ENCODE peak calls at places on chromosomes 2 and 18, in eight cellular contexts. G is nephron progenitor cell, W is tibial artery, N is gastrocnemius medialis, J is fibroblast of pulmonary artery, L is pancreas, T is dorsolateral prefrontal cortex, Q is heart right ventricle. O is an unnamed sample.

GRCh38 chr2:237388036-237388435 is 25.9 kb downstream of the COL6A3 start:
- DNase-seq in G (no peak), W (no peak), N (no peak), J (no peak), L (no peak), T (no peak), Q (no peak), O (no peak)

GRCh38 chr2:24123212-24124002 is at the start of the genes FAM228B and PFN4:
- DNase-seq in G (peak), W (peak), N (peak), J (peak), L (peak), T (peak), Q (peak), O (peak)

GRCh38 chr2:99707592-99707991 is 217.8 kb upstream of the REV1 start:
- DNase-seq in G (no peak), W (no peak), N (no peak), J (peak), L (no peak), T (no peak), Q (no peak), O (peak)

GRCh38 chr2:46963961-46964673 is 48.5 kb upstream of the MCFD2 start:
- DNase-seq in G (no peak), W (no peak), N (no peak), J (no peak), L (no peak), T (no peak), Q (no peak), O (peak)

GRCh38 chr18:78873916-78874505 is 105.6 kb upstream of the SALL3 start:
- DNase-seq in G (no peak), W (no peak), N (no peak), J (no peak), L (no peak), T (no peak), Q (no peak), O (no peak)

GRCh38 chr2:169386621-169387235 is 24.4 kb upstream of the LRP2 start:
- DNase-seq in G (no peak), W (no peak), N (no peak), J (no peak), L (no peak), T (no peak), Q (no peak), O (no peak)

GRCh38 chr2:208250401-208250800 is 4.5 kb downstream of the IDH1 start:
- DNase-seq in G (no peak), W (no peak), N (no peak), J (peak), L (no peak), T (no peak), Q (no peak), O (peak)

GRCh38 chr2:86073225-86073624 is 32.5 kb downstream of the POLR1A start:
- DNase-seq in G (no peak), W (no peak), N (no peak), J (no peak), L (no peak), T (no peak), Q (no peak), O (no peak)

GRCh38 chr2:171814883-171815282 is 79.2 kb downstream of the SLC25A12 start:
- DNase-seq in G (no peak), W (no peak), N (peak), J (no peak), L (no peak), T (no peak), Q (no peak), O (no peak)

GRCh38 chr2:28507806-28508764 is 12.2 kb downstream of the PLB1 start:
- DNase-seq in G (no peak), W (no peak), N (no peak), J (no peak), L (no peak), T (no peak), Q (no peak), O (peak)

GRCh38 chr2:173288561-173288960 is 66.1 kb upstream of the CDCA7 start:
- DNase-seq in G (no peak), W (no peak), N (no peak), J (peak), L (no peak), T (no peak), Q (no peak), O (peak)

GRCh38 chr18:46411862-46412690 is 244.9 kb downstream of the LOXHD1 start:
- DNase-seq in G (no peak), W (no peak), N (peak), J (no peak), L (no peak), T (no peak), Q (peak), O (peak)

GRCh38 chr18:9513971-9514512 is 38.7 kb downstream of the RALBP1 start:
- DNase-seq in G (no peak), W (no peak), N (no peak), J (peak), L (no peak), T (no peak), Q (no peak), O (no peak)

GRCh38 chr2:188928643-188929042 is 45.5 kb upstream of the COL3A1 start:
- DNase-seq in G (no peak), W (no peak), N (no peak), J (no peak), L (no peak), T (no peak), Q (no peak), O (no peak)

GRCh38 chr18:10410472-10411300 is 43.7 kb upstream of the APCDD1 start:
- DNase-seq in G (no peak), W (no peak), N (no peak), J (no peak), L (peak), T (no peak), Q (no peak), O (no peak)

GRCh38 chr18:63997606-63998005 is 27.7 kb downstream of the SERPINB8 start:
- DNase-seq in G (no peak), W (no peak), N (no peak), J (no peak), L (no peak), T (no peak), Q (no peak), O (no peak)

GRCh38 chr18:33210575-33211189 is 229.8 kb downstream of the CCDC178 start:
- DNase-seq in G (peak), W (no peak), N (no peak), J (peak), L (no peak), T (no peak), Q (no peak), O (peak)

GRCh38 chr2:174233771-174234275 is 14.5 kb downstream of the OLA1 start:
- DNase-seq in G (no peak), W (no peak), N (no peak), J (no peak), L (no peak), T (no peak), Q (no peak), O (no peak)

GRCh38 chr2:233072838-233073237 is 12.7 kb downstream of the INPP5D start:
- DNase-seq in G (no peak), W (no peak), N (no peak), J (no peak), L (no peak), T (no peak), Q (no peak), O (no peak)

GRCh38 chr2:57802243-57802642 is 244.4 kb upstream of the VRK2 start:
- DNase-seq in G (no peak), W (no peak), N (no peak), J (no peak), L (no peak), T (no peak), Q (no peak), O (no peak)

GRCh38 chr2:160043265-160043664 is 19.1 kb downstream of the PLA2R1 start:
- DNase-seq in G (no peak), W (no peak), N (no peak), J (no peak), L (no peak), T (no peak), Q (no peak), O (peak)

GRCh38 chr2:196168181-196168580 is 3.2 kb downstream of the STK17B start:
- DNase-seq in G (no peak), W (no peak), N (no peak), J (peak), L (no peak), T (no peak), Q (no peak), O (peak)

GRCh38 chr18:36756262-36756661 is 72.5 kb downstream of the TPGS2 start:
- DNase-seq in G (no peak), W (no peak), N (no peak), J (peak), L (no peak), T (no peak), Q (no peak), O (peak)

GRCh38 chr2:65355190-65355831 is 77.1 kb downstream of the SPRED2 start:
- DNase-seq in G (no peak), W (no peak), N (no peak), J (no peak), L (no peak), T (no peak), Q (no peak), O (no peak)

GRCh38 chr2:9806298-9806610 is 37.0 kb upstream of the TAF1B start:
- DNase-seq in G (no peak), W (no peak), N (no peak), J (no peak), L (no peak), T (peak), Q (no peak), O (no peak)

GRCh38 chr18:79941473-79942119 is 9.9 kb downstream of the SLC66A2 start:
- DNase-seq in G (no peak), W (no peak), N (peak), J (no peak), L (peak), T (peak), Q (no peak), O (no peak)

GRCh38 chr2:195610708-195611107 is 46.3 kb upstream of the SLC39A10 start:
- DNase-seq in G (no peak), W (no peak), N (no peak), J (no peak), L (no peak), T (no peak), Q (no peak), O (no peak)

GRCh38 chr2:199441759-199442158 is 16.0 kb downstream of the SATB2 start:
- DNase-seq in G (no peak), W (no peak), N (no peak), J (no peak), L (no peak), T (no peak), Q (no peak), O (no peak)

GRCh38 chr2:144331652-144332355 is 188.1 kb downstream of the ZEB2 start:
- DNase-seq in G (no peak), W (peak), N (peak), J (no peak), L (no peak), T (peak), Q (no peak), O (no peak)

GRCh38 chr2:48107326-48107925 is 201.1 kb upstream of the FBXO11 start:
- DNase-seq in G (no peak), W (no peak), N (no peak), J (peak), L (no peak), T (no peak), Q (no peak), O (peak)

GRCh38 chr2:73081181-73081671 is 9.7 kb upstream of the SFXN5 start:
- DNase-seq in G (peak), W (no peak), N (no peak), J (no peak), L (no peak), T (no peak), Q (no peak), O (no peak)

GRCh38 chr2:159185401-159186130 is 100.9 kb downstream of the WDSUB1 start:
- DNase-seq in G (no peak), W (no peak), N (no peak), J (peak), L (no peak), T (no peak), Q (no peak), O (peak)

GRCh38 chr2:121038431-121038830 is 246.6 kb downstream of the TFCP2L1 start:
- DNase-seq in G (no peak), W (no peak), N (no peak), J (no peak), L (no peak), T (no peak), Q (no peak), O (no peak)

GRCh38 chr18:8283901-8284585 is 325.2 kb upstream of the RAB12 start:
- DNase-seq in G (no peak), W (no peak), N (no peak), J (peak), L (no peak), T (no peak), Q (no peak), O (no peak)

GRCh38 chr2:72916743-72917137 is 579 bp upstream of the EMX1 start:
- DNase-seq in G (peak), W (no peak), N (peak), J (no peak), L (no peak), T (no peak), Q (no peak), O (no peak)

GRCh38 chr2:27320958-27321543 is 1.8 kb downstream of the MPV17 start:
- DNase-seq in G (no peak), W (peak), N (peak), J (peak), L (peak), T (no peak), Q (peak), O (peak)

GRCh38 chr18:35786359-35787042 is 186.0 kb upstream of the RMP24 start:
- DNase-seq in G (no peak), W (no peak), N (no peak), J (no peak), L (no peak), T (no peak), Q (no peak), O (no peak)

GRCh38 chr2:229201522-229201921 is 69.6 kb downstream of the PID1 start:
- DNase-seq in G (no peak), W (no peak), N (no peak), J (no peak), L (no peak), T (no peak), Q (no peak), O (no peak)

GRCh38 chr2:229202646-229203045 is 68.4 kb downstream of the PID1 start:
- DNase-seq in G (no peak), W (no peak), N (no peak), J (no peak), L (no peak), T (no peak), Q (no peak), O (no peak)

GRCh38 chr2:229206548-229206947 is 64.5 kb downstream of the PID1 start:
- DNase-seq in G (no peak), W (no peak), N (no peak), J (no peak), L (no peak), T (no peak), Q (no peak), O (no peak)

DNA sequence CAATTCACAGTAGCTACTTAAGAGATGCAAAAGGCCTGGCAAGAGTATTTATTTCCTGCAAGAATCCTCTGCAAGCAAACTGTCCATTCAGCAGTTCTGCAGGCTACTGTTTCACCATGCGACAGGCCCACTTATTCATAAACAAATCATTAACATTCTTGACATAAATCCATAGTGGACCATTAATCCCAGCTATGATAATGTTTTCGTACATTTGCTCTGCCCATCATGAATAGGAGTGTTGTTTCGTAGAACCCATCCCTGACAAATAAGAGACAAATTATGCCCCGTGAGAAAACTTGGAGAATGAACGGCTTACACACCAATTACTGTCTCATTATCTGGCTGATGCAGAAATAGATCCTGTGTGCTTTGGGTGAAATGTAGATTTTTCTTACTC is 65.4 kb downstream of the PID1 start:
- DNase-seq in G (no peak), W (no peak), N (no peak), J (no peak), L (no peak), T (no peak), Q (no peak), O (no peak)
- TF ChIP-seq CTCF in G (no peak), W (no peak), N (no peak), J (no peak), L (no peak), T (no peak), Q (no peak), O (no peak)

DNA sequence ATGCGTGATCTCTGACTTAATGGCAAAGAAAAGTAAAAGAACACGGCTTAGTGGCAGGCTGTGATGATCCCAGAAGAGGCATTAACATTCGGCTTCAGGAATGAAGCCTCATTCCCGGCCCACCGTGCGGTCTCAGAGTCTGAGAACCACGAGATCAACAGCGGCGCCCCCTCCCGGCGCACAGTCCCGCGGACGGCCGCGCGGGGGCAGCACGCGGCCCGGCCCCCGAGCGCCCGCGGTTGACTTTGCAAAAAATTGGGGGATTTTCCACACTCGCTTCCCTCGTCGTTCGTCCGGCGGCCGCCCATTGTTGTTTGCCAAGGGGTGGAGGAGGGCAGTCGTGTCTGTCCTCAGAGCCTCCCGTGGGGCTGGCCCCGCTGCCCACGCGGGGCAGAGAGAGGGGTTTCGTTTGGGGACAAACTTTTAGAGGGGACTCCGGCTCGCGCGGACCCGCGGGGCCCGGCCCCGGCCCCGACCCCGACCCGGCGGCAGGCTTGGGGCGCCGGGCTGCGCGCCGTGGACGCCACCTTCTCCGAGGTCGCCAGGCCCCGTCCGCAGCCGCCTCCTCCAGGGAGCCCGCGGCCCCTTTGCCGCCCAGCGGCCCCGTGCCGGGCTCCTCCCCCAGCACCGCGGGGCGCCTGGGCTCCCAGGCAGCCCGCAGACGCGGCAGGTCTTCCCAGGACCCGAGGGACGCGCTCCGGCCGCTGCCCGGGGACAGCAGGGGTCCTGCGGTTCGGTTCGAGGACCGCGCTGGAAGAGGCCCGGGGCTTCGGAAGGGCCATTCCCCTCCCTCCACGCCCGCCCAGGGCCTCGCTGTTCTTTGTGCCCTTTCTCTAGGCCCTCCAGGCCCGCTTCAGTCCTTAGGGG is 3.3 kb upstream of the HS6ST1 start:
- DNase-seq in G (peak), W (peak), N (peak), J (peak), L (peak), T (peak), Q (peak), O (peak)
- TF ChIP-seq CTCF in G (peak), W (peak), N (peak), J (peak), L (peak), T (peak), Q (peak), O (peak)

DNA sequence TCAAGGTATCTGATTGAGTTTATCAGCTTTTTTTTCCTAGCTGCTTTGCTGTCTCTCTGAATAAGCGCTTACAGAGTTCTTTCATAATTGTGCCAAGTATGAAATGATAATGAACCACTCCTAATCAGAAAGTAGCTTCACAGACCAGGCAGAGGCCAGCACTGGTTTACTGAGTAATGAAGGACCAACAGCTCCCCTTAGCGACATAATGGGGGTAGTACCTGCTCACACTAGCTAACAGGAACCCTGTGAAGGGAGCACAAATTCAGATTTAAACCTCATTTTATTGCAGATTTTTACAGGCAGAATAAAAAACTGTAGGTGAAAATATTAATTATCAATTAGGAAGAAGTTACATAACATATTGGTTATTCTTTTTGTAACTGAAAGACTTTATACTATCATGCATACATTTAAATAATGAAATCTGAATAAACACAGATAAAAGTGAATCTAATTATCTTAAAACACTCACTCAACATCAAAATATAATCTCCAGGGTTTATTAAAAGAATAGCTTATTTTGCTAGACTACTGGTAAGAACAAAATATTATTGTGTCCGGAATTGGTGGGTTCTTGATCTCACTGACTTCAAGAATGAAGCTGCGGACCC is 53.7 kb upstream of the LRRC30 start:
- DNase-seq in G (peak), W (peak), N (no peak), J (peak), L (peak), T (no peak), Q (no peak), O (peak)
- TF ChIP-seq CTCF in G (peak), W (peak), N (peak), J (peak), L (peak), T (peak), Q (peak), O (peak)

GRCh38 chr2:149310349-149310748 is 20.0 kb upstream of the LYPD6 start:
- DNase-seq in G (no peak), W (no peak), N (no peak), J (no peak), L (no peak), T (no peak), Q (no peak), O (no peak)

GRCh38 chr2:149312039-149312438 is 18.3 kb upstream of the LYPD6 start:
- DNase-seq in G (no peak), W (no peak), N (no peak), J (no peak), L (no peak), T (no peak), Q (no peak), O (no peak)

GRCh38 chr2:149314687-149315086 is 15.7 kb upstream of the LYPD6 start:
- DNase-seq in G (no peak), W (no peak), N (no peak), J (no peak), L (no peak), T (no peak), Q (no peak), O (no peak)

GRCh38 chr2:149315461-149315860 is 14.9 kb upstream of the LYPD6 start:
- DNase-seq in G (no peak), W (no peak), N (no peak), J (no peak), L (no peak), T (no peak), Q (no peak), O (no peak)

DNA sequence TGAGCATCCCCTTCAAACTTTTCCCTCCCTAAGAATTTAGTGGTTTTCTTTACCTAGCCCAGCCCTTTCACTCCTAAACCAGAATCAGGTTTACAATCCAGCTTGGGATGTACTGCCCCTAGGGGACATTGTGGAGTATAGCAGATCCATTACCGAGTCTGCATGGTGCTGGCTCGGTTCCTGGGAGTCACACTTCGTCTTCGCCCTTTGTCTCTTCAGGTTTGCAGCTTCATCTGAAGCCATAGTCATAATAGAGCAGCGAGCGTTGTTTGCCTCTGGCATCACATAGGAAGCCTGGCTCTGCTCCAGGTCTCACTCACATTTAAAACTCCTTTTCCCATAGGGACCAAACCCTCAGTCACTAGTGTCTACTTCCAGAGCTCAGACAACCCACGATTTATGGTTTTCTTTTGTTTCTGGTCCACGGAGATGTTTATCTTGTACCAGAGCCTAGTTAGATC is 16.8 kb upstream of the LYPD6 start:
- DNase-seq in G (peak), W (no peak), N (no peak), J (peak), L (peak), T (no peak), Q (no peak), O (peak)
- TF ChIP-seq CTCF in G (peak), W (peak), N (peak), J (peak), L (peak), T (peak), Q (peak), O (peak)

GRCh38 chr2:52976132-52976949 is 791.3 kb upstream of the CHAC2 start:
- DNase-seq in G (peak), W (no peak), N (no peak), J (peak), L (no peak), T (no peak), Q (no peak), O (peak)
- TF ChIP-seq CTCF in G (peak), W (no peak), N (no peak), J (peak), L (peak), T (peak), Q (peak), O (peak)

O was measured in MCF 10A.